ENCODE peak calls at places on chromosome 11, in six cellular contexts. One of them, this sample, is unnamed.

GRCh38 chr11:38680746-38681145 is 2082.7 kb upstream of the RAG2 start:
- DNase-seq in GM12878: no peak
- DNase-seq in A549: no peak
- DNase-seq in HepG2: no peak
- DNase-seq in HEK293T: no peak
- DNase-seq in K562: no peak
- DNase-seq in this sample: no peak

GRCh38 chr11:3861698-3862097 is 6.2 kb downstream of the STIM1 start:
- DNase-seq in HepG2: no peak
- DNase-seq in K562: no peak
- DNase-seq in GM12878: no peak
- DNase-seq in HEK293T: no peak
- DNase-seq in A549: no peak
- DNase-seq in this sample: no peak

GRCh38 chr11:57637626-57638004 is 12.1 kb downstream of the YPEL4 start:
- DNase-seq in HepG2: no peak
- DNase-seq in K562: no peak
- DNase-seq in GM12878: no peak
- DNase-seq in A549: no peak
- DNase-seq in HEK293T: no peak
- DNase-seq in this sample: no peak

GRCh38 chr11:71086687-71087258 is 165.6 kb downstream of the SHANK2 start:
- DNase-seq in HEK293T: peak
- DNase-seq in GM12878: no peak
- DNase-seq in K562: peak
- DNase-seq in HepG2: peak
- DNase-seq in A549: peak
- DNase-seq in this sample: peak

GRCh38 chr11:78438298-78438975 is 20.8 kb upstream of the GAB2 start:
- DNase-seq in HepG2: no peak
- DNase-seq in HEK293T: no peak
- DNase-seq in K562: no peak
- DNase-seq in GM12878: no peak
- DNase-seq in A549: no peak
- DNase-seq in this sample: no peak

GRCh38 chr11:74237541-74237940 is 66.5 kb downstream of the PPME1 start:
- DNase-seq in HEK293T: no peak
- DNase-seq in K562: no peak
- DNase-seq in HepG2: no peak
- DNase-seq in GM12878: no peak
- DNase-seq in A549: no peak
- DNase-seq in this sample: peak

GRCh38 chr11:75474878-75475766 is 42.1 kb upstream of the KLHL35 start:
- DNase-seq in A549: peak
- DNase-seq in GM12878: no peak
- DNase-seq in HepG2: no peak
- DNase-seq in HEK293T: no peak
- DNase-seq in K562: peak
- DNase-seq in this sample: peak

GRCh38 chr11:45390407-45390806 is 104.3 kb upstream of the SYT13 start:
- DNase-seq in HepG2: peak
- DNase-seq in HEK293T: no peak
- DNase-seq in K562: no peak
- DNase-seq in GM12878: no peak
- DNase-seq in A549: no peak
- DNase-seq in this sample: no peak

GRCh38 chr11:96259053-96259837 is 83.8 kb downstream of the MAML2 start:
- DNase-seq in GM12878: no peak
- DNase-seq in A549: peak
- DNase-seq in HEK293T: no peak
- DNase-seq in HepG2: no peak
- DNase-seq in K562: no peak
- DNase-seq in this sample: peak

GRCh38 chr11:45169310-45170072 is 23.1 kb downstream of the PRDM11 start:
- DNase-seq in A549: no peak
- DNase-seq in GM12878: no peak
- DNase-seq in HepG2: no peak
- DNase-seq in HEK293T: no peak
- DNase-seq in K562: no peak
- DNase-seq in this sample: peak

GRCh38 chr11:70456921-70457532 is 58.7 kb downstream of the CTTN start:
- DNase-seq in A549: peak
- DNase-seq in HEK293T: no peak
- DNase-seq in K562: peak
- DNase-seq in HepG2: peak
- DNase-seq in GM12878: no peak
- DNase-seq in this sample: peak

DNA sequence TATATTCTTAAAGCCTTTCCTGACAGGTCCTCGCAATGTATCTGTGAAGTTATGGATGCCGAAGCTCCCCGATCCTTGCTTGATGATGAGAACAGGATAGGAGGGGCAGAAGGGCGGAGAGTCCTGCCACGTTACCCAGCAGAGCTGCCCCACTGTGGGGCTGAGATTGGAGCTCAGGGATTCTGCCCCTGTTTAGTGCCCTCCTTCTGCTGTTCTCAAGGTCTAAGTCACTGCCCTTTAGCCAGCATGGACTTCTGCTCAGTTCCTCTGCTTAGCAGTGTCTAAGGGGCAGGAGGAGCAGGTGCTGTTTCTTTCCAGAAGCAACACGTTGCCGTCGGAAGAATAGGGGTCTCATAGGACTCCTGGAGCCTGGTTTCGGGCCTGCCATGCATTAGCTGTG is 164.2 kb upstream of the B3GAT1 start:
- DNase-seq in HEK293T: no peak
- DNase-seq in A549: no peak
- DNase-seq in K562: no peak
- DNase-seq in GM12878: no peak
- DNase-seq in HepG2: no peak
- DNase-seq in this sample: no peak
- TF ChIP-seq BHLHE40 in HEK293T: no peak
- TF ChIP-seq BHLHE40 in A549: no peak
- TF ChIP-seq BHLHE40 in K562: no peak
- TF ChIP-seq BHLHE40 in GM12878: no peak
- TF ChIP-seq BHLHE40 in HepG2: no peak
- TF ChIP-seq BHLHE40 in this sample: no peak

GRCh38 chr11:7143908-7144307 is 55.1 kb downstream of the RBMXL2 start:
- DNase-seq in K562: no peak
- DNase-seq in HEK293T: no peak
- DNase-seq in HepG2: no peak
- DNase-seq in A549: peak
- DNase-seq in GM12878: no peak
- DNase-seq in this sample: peak
- TF ChIP-seq BHLHE40 in K562: no peak
- TF ChIP-seq BHLHE40 in HEK293T: no peak
- TF ChIP-seq BHLHE40 in HepG2: no peak
- TF ChIP-seq BHLHE40 in A549: no peak
- TF ChIP-seq BHLHE40 in GM12878: no peak
- TF ChIP-seq BHLHE40 in this sample: no peak

GRCh38 chr11:68903631-68904457 is at the start of the genes IGHMBP2 and MRPL21:
- DNase-seq in K562: peak
- DNase-seq in HepG2: peak
- DNase-seq in A549: peak
- DNase-seq in GM12878: no peak
- DNase-seq in HEK293T: peak
- DNase-seq in this sample: peak
- TF ChIP-seq BHLHE40 in K562: peak
- TF ChIP-seq BHLHE40 in HepG2: no peak
- TF ChIP-seq BHLHE40 in A549: no peak
- TF ChIP-seq BHLHE40 in GM12878: peak
- TF ChIP-seq BHLHE40 in HEK293T: no peak
- TF ChIP-seq BHLHE40 in this sample: no peak

GRCh38 chr11:121106812-121107211 is 5.8 kb downstream of the TECTA start:
- DNase-seq in K562: no peak
- DNase-seq in HEK293T: no peak
- DNase-seq in HepG2: no peak
- DNase-seq in A549: no peak
- DNase-seq in GM12878: no peak
- DNase-seq in this sample: no peak
- TF ChIP-seq BHLHE40 in K562: no peak
- TF ChIP-seq BHLHE40 in HEK293T: no peak
- TF ChIP-seq BHLHE40 in HepG2: no peak
- TF ChIP-seq BHLHE40 in A549: no peak
- TF ChIP-seq BHLHE40 in GM12878: no peak
- TF ChIP-seq BHLHE40 in this sample: no peak

This sample was measured in IMR-90.